ENCODE peak calls at places on chromosome 3, in four cellular contexts. E is WTC11, W is HepG2, L is K562. S is an unnamed sample.

GRCh38 chr3:49017978-49018706 is at the start of gene DALRD3:
- DNase-seq in E (peak), W (peak), L (peak), S (peak)

GRCh38 chr3:11642455-11643162 is 1.1 kb downstream of the VGLL4 start:
- DNase-seq in E (no peak), W (peak), L (peak), S (peak)

GRCh38 chr3:160564949-160565441 is 376 bp downstream of the KPNA4 start:
- DNase-seq in E (peak), W (peak), L (peak), S (peak)

GRCh38 chr3:2334921-2335320 is 236.3 kb downstream of the CNTN4 start:
- DNase-seq in E (no peak), W (no peak), L (no peak), S (no peak)

GRCh38 chr3:64082917-64083587 is 59.8 kb upstream of the PSMD6 start:
- DNase-seq in E (no peak), W (no peak), L (no peak), S (no peak)

GRCh38 chr3:98329392-98330124 is 24.1 kb upstream of the OR5K4 start:
- DNase-seq in E (peak), W (peak), L (peak), S (peak)

GRCh38 chr3:149816986-149817385 is 4.0 kb downstream of the RNF13 start:
- DNase-seq in E (no peak), W (no peak), L (no peak), S (no peak)

GRCh38 chr3:88105325-88105724 is 44.4 kb upstream of the C3orf38 start:
- DNase-seq in E (no peak), W (no peak), L (no peak), S (no peak)

GRCh38 chr3:192904632-192905289 is 12.9 kb downstream of the MB21D2 start:
- DNase-seq in E (no peak), W (no peak), L (no peak), S (no peak)

GRCh38 chr3:149501524-149501923 is 27.0 kb downstream of the TM4SF4 start:
- DNase-seq in E (no peak), W (no peak), L (no peak), S (no peak)

GRCh38 chr3:32316319-32316718 is 75.3 kb upstream of the CMTM7 start:
- DNase-seq in E (no peak), W (peak), L (no peak), S (no peak)

GRCh38 chr3:134476306-134476705 is 9.5 kb downstream of the ANAPC13 start:
- DNase-seq in E (no peak), W (no peak), L (no peak), S (no peak)

GRCh38 chr3:133362539-133362938 is 37.3 kb upstream of the BFSP2 start:
- DNase-seq in E (no peak), W (no peak), L (no peak), S (no peak)

GRCh38 chr3:114893361-114893760 is 253.7 kb downstream of the ZBTB20 start:
- DNase-seq in E (no peak), W (no peak), L (no peak), S (no peak)

GRCh38 chr3:23726811-23727548 is 78.8 kb upstream of the UBE2E1 start:
- DNase-seq in E (no peak), W (no peak), L (no peak), S (no peak)

GRCh38 chr3:105827959-105828358 is 40.9 kb downstream of the CBLB start:
- DNase-seq in E (no peak), W (peak), L (peak), S (peak)

GRCh38 chr3:28900301-28900700 is 380.6 kb upstream of the RBMS3 start:
- DNase-seq in E (no peak), W (no peak), L (no peak), S (no peak)

GRCh38 chr3:154235330-154235729 is 89.0 kb downstream of the DHX36 start:
- DNase-seq in E (no peak), W (no peak), L (no peak), S (no peak)

GRCh38 chr3:188947983-188948657 is 223.7 kb upstream of the TPRG1 start:
- DNase-seq in E (peak), W (no peak), L (no peak), S (peak)

GRCh38 chr3:188947401-188947982 is 224.3 kb upstream of the TPRG1 start:
- DNase-seq in E (peak), W (no peak), L (peak), S (peak)

GRCh38 chr3:188950006-188950405 is 221.8 kb upstream of the TPRG1 start:
- DNase-seq in E (no peak), W (no peak), L (no peak), S (no peak)

GRCh38 chr3:188948658-188949400 is 222.9 kb upstream of the TPRG1 start:
- DNase-seq in E (no peak), W (peak), L (no peak), S (no peak)

DNA sequence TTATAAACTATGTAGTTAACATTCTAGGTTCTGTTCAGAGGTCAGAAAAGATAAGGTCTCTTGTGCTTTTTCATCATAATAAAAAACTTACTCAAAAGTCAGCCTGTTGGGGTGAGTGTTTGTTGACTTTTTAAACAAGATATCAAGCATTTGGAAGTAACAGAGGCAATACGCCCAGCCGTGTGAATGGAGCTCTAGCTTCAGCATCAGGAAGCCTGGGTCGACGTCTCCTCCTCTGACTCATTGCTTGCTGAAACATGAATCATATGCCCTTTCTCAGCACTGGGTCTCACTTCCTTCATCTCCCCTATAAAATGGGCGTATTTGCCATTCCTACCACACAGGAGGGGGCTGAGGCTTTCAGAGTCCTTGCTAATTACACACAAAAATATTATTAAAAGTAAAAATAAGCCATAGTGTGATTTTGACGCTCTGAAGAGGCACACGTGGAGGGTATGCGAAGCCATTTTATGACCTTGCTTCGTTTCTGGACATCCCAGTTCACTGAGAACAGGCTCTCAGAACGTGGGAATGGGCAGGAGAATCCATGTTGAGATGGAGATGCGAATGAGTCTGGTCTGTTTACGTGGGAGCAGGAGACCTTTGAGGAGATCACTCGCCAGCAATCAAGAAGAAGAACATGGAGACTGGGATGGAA is 220.8 kb upstream of the TPRG1 start:
- DNase-seq in E (no peak), W (peak), L (no peak), S (no peak)
- TF ChIP-seq CREB1 in E (no peak), W (no peak), L (no peak), S (no peak)

DNA sequence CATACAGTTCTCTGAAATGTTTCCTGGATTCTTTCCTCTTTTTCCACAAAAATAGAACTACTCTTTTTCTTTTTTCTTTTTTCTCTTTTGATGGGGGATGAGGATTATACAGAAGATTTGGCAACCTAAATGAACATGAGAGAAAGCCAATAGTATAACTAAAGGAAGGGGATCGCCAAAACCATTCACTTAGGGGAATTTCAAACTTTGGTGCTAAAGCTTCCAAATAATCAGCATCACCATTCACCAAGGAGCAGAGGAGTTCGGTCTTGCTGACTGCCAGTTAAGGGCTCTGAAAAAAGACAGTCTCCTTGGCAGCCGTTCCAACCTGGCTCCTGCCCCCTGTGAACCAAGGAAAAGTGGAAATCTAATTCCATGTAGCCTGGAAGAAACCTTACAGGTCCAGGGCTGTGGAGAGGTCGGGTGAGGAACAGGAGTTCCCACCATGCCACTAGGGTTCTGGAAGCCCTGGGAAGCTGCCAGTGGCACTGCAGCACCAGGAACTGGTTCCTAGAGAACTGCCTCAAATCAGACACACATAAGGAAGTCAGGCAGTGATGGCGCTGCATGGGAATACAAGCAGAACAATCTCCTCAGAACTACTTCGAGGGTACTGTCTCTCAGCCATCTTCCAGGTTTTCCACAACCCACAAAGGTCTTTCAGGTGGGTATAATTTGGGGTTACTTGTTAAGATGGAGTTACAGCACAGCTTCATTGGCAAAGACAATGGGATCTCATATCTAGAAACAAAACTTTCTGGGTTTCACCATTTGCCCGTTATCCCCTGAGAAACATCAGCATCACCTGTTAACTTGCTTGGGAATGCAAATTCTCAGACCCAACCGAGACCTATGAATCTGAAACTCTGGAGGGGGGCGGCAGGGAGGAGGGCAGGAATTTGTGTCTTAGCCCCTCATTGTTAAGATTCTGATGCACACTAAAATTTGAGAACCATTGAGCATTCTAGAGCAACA is 176.7 kb downstream of the TNIK start:
- DNase-seq in E (no peak), W (no peak), L (no peak), S (no peak)
- TF ChIP-seq CREB1 in E (no peak), W (no peak), L (no peak), S (no peak)

DNA sequence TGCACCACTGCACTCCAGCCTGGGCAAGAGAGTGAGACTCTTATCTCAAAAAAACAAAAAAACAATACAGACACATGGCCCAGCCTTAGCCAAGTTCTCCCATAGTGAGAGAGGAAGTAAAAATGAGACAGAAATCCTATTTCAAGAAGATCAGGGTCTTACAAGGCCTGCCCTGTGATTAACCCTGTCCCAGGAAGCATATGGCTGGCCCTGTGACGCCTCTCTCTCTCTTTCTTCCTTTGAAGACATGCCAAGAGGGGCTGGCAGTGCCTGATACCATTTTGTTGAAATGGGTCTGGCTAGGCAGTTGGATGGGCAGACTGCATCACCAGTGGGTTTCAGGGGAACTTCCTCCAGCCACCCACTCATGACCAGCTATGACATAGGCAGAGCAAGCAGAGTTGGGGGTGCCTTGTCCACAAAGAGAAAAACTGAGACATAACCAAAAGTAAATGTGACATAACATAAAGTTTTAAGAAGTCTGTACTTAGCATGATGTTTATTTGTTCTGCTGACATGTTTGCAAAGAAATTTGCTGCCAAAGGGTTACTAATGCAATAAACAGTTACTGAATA is 31.4 kb upstream of the MANF start:
- DNase-seq in E (no peak), W (no peak), L (no peak), S (no peak)
- TF ChIP-seq CREB1 in E (no peak), W (no peak), L (no peak), S (no peak)

DNA sequence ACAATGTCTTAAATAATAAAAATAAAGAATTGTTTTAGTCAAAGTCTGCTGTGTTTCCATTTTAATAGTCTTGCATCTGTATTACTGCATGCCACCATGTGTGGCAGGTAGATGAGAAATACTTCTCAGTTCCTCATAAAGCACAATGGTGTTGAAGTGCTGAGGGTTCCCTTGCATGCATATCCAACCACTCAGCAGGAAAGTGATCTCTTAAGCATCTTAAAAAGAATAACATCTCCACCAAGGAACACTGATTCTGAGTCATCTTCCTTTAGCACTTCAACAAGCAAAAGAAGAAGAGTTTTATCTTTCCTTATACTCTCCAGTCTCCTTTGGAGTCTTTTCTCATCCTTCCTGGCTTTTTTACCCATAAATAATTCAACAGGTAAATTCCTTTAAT is 602.0 kb downstream of the TBL1XR1 start:
- DNase-seq in E (no peak), W (no peak), L (no peak), S (no peak)
- TF ChIP-seq CREB1 in E (no peak), W (no peak), L (no peak), S (no peak)

GRCh38 chr3:108554913-108555571 is 34.2 kb downstream of the CIP2A start:
- DNase-seq in E (no peak), W (no peak), L (no peak), S (no peak)

GRCh38 chr3:108548886-108549285 is 38.5 kb upstream of the MYH15 start:
- DNase-seq in E (no peak), W (no peak), L (no peak), S (no peak)

GRCh38 chr3:108554233-108554632 is 35.0 kb downstream of the CIP2A start:
- DNase-seq in E (no peak), W (no peak), L (no peak), S (no peak)

GRCh38 chr3:108555966-108556581 is 33.2 kb downstream of the CIP2A start:
- DNase-seq in E (no peak), W (no peak), L (no peak), S (no peak)

DNA sequence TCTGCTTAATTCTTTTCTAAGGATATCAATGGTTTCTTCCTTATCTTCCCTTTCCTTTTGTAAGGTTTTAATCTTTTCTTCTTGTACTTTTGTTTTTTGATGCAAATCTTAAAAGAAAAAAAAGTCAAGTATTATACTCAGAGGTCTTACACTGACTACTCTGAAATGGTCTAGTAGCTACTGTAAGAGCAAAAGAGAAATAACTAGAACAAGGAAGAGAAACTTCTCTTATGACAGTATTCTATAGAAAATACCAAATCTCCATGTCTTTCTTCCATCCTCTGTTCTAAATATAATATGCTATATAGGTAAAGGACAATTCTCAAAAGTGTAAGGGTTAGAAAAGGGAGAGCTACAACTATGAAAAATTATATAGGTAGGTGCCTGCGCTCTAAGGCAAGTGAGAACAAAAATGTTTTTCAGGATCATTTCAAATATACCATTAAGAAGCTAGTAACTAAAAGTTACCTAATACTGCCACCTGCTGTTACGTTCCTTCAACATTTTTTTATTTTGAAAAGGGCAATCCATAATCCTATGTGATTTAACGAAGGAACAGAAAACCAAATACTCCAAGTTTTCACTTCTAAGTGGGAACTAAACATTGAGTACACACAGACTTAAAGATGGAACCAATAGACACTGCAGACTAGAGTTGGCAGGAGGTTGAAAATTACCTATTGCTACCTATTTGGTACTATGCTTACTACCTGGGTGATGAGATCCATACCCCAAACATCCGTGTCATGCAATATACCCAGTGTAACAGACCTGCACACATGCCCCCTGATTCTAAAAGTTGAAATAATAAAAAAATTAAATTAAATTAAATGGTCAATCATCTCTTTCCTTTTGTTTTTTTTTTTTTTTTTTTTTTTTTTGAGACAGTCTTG is 36.7 kb downstream of the CIP2A start:
- DNase-seq in E (no peak), W (peak), L (no peak), S (no peak)
- TF ChIP-seq CREB1 in E (no peak), W (no peak), L (no peak), S (no peak)

DNA sequence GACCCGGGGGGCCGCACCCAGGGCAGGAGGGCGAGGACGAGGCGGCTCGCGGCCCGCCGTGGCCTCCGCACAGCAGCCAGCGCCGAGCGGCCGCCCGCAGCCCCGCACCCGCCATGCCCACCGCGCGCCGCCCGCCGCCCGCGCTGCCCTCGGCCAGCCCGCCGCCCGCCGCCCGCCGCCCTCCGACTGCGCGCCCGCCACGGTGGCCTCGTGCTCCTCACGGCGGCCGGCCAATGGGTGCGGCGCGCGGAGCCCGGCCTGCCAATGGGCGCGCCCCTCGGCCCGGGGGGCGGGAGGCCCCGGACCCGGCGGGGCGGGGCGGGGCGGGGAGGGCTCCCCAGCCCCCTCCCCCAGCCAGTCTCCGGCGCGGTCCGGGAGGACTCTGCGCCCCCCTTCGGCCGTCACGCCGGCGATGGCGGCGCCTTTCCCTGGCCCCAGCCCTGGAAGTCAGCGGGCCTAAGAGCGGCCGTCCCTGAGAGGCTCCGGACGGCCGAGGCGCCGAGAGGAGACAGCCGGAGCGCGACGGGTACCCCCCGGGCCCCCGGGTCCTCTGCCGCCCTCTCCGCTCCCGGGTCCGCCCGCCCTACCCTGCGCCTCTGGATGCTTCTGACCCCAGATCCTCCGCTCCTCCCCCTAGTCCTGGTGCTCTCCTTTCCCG is at the start of gene NT5DC2:
- DNase-seq in E (peak), W (peak), L (peak), S (peak)
- TF ChIP-seq CREB1 in E (no peak), W (no peak), L (no peak), S (no peak)

GRCh38 chr3:125647318-125648014 is 52.2 kb upstream of the OSBPL11 start:
- DNase-seq in E (no peak), W (no peak), L (no peak), S (peak)

GRCh38 chr3:125652349-125652748 is 57.1 kb upstream of the OSBPL11 start:
- DNase-seq in E (no peak), W (no peak), L (no peak), S (peak)

GRCh38 chr3:125645613-125646012 is 50.3 kb upstream of the OSBPL11 start:
- DNase-seq in E (no peak), W (no peak), L (no peak), S (no peak)

DNA sequence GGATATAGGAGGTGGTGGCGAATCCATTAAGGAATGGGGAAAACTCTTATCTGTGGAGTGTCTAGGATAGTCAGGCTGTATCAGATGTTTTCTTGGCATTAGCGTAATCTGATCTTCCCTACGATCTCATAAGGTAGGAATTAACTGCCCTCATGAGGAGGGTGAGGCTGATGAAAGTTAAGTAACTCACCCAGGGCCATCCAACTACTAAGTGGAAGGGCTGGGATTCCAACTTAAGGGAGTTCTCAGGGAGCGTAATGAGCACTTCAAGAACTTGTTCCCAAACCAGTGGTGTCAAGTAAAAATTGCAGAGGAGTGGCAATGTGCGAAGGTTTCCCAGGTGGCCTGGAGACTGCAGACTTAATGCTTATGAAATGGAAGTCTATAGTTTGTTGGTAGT is 55.9 kb upstream of the OSBPL11 start:
- DNase-seq in E (no peak), W (no peak), L (no peak), S (no peak)
- TF ChIP-seq CREB1 in E (no peak), W (no peak), L (no peak), S (no peak)

GRCh38 chr3:127425505-127426443 is 137.9 kb upstream of the PRR20G start:
- DNase-seq in E (no peak), W (no peak), L (no peak), S (peak)
- TF ChIP-seq CREB1 in E (no peak), W (no peak), L (no peak), S (no peak)

GRCh38 chr3:8776406-8776805 is 7.0 kb upstream of the OXTR start:
- DNase-seq in E (no peak), W (peak), L (no peak), S (peak)
- TF ChIP-seq CREB1 in E (no peak), W (no peak), L (no peak), S (no peak)